ENCODE peak calls at places on chromosome 1, in six cellular contexts. E is fibroblast of the aortic adventitia, G is iris pigment epithelial cell, Y is NCI-H1092, H is activated T-cell treated with anti-CD3 and anti-CD28 coated beads for 24 hours, Z is T-helper 1 cell. R is an unnamed sample.

GRCh38 chr1:36109041-36109679 is 15.9 kb downstream of the COL8A2 start:
- DNase-seq in E (peak), G (peak), Y (no peak), H (no peak), Z (no peak), R (no peak)

GRCh38 chr1:227318852-227319607 is 738 bp upstream of the CDC42BPA start:
- DNase-seq in E (peak), G (peak), Y (peak), H (no peak), Z (no peak), R (no peak)

GRCh38 chr1:23959461-23960290 is at the start of gene PNRC2:
- DNase-seq in E (peak), G (peak), Y (peak), H (peak), Z (peak), R (peak)

GRCh38 chr1:230236301-230236700 is 169.3 kb downstream of the GALNT2 start:
- DNase-seq in E (no peak), G (no peak), Y (no peak), H (no peak), Z (no peak), R (no peak)

GRCh38 chr1:17045623-17046022 is 8.2 kb downstream of the SDHB start:
- DNase-seq in E (peak), G (peak), Y (no peak), H (no peak), Z (no peak), R (no peak)

GRCh38 chr1:12144236-12144635 is 22.6 kb upstream of the TNFRSF1B start:
- DNase-seq in E (no peak), G (no peak), Y (no peak), H (no peak), Z (no peak), R (no peak)

GRCh38 chr1:39283858-39284257 is 79.4 kb downstream of the MACF1 start:
- DNase-seq in E (no peak), G (no peak), Y (no peak), H (no peak), Z (no peak), R (no peak)

GRCh38 chr1:63843010-63843409 is 69.2 kb downstream of the ROR1 start:
- DNase-seq in E (no peak), G (no peak), Y (no peak), H (no peak), Z (no peak), R (no peak)

GRCh38 chr1:31201871-31202270 is 37.8 kb downstream of the NKAIN1 start:
- DNase-seq in E (no peak), G (no peak), Y (no peak), H (no peak), Z (no peak), R (no peak)

GRCh38 chr1:221743416-221744208 is 1.7 kb upstream of the DUSP10 start:
- DNase-seq in E (no peak), G (no peak), Y (no peak), H (no peak), Z (no peak), R (no peak)

GRCh38 chr1:204859885-204860284 is 10.8 kb upstream of the NFASC start:
- DNase-seq in E (no peak), G (no peak), Y (no peak), H (no peak), Z (no peak), R (no peak)

GRCh38 chr1:85550784-85551516 is 29.6 kb upstream of the CCN1 start:
- DNase-seq in E (peak), G (peak), Y (no peak), H (no peak), Z (no peak), R (no peak)

GRCh38 chr1:31705080-31705866 is 1.5 kb upstream of the COL16A1 start:
- DNase-seq in E (peak), G (peak), Y (no peak), H (peak), Z (peak), R (peak)

GRCh38 chr1:80882552-80882951 is 918.2 kb upstream of the ADGRL2 start:
- DNase-seq in E (peak), G (peak), Y (no peak), H (no peak), Z (no peak), R (no peak)

GRCh38 chr1:228842094-228842775 is 107.0 kb downstream of the RHOU start:
- DNase-seq in E (peak), G (peak), Y (no peak), H (no peak), Z (no peak), R (no peak)

GRCh38 chr1:51986718-51987117 is 3.8 kb downstream of the RAB3B start:
- DNase-seq in E (no peak), G (no peak), Y (no peak), H (no peak), Z (no peak), R (no peak)

GRCh38 chr1:13600762-13601483 is 17.3 kb downstream of the PDPN start:
- DNase-seq in E (no peak), G (no peak), Y (no peak), H (no peak), Z (no peak), R (no peak)

GRCh38 chr1:91123773-91124172 is 101.9 kb upstream of the ZNF644 start:
- DNase-seq in E (no peak), G (no peak), Y (no peak), H (no peak), Z (no peak), R (no peak)

GRCh38 chr1:68313736-68314594 is 81.6 kb upstream of the WLS start:
- DNase-seq in E (no peak), G (no peak), Y (peak), H (no peak), Z (no peak), R (no peak)

GRCh38 chr1:59816318-59816878 is 1.6 kb downstream of the HOOK1 start:
- DNase-seq in E (no peak), G (no peak), Y (no peak), H (no peak), Z (no peak), R (no peak)

GRCh38 chr1:236287757-236288619 is 6.2 kb upstream of the ERO1B start:
- DNase-seq in E (no peak), G (no peak), Y (no peak), H (no peak), Z (no peak), R (no peak)

GRCh38 chr1:22343456-22344426 is 107.9 kb upstream of the ZBTB40 start:
- DNase-seq in E (no peak), G (no peak), Y (no peak), H (no peak), Z (no peak), R (no peak)

GRCh38 chr1:111406325-111406768 is 21.2 kb downstream of the OVGP1 start:
- DNase-seq in E (peak), G (peak), Y (peak), H (peak), Z (no peak), R (peak)

GRCh38 chr1:41813755-41814694 is 104.7 kb downstream of the HIVEP3 start:
- DNase-seq in E (peak), G (no peak), Y (no peak), H (no peak), Z (no peak), R (no peak)

GRCh38 chr1:214505134-214505533 is 46.3 kb downstream of the PTPN14 start:
- DNase-seq in E (no peak), G (no peak), Y (no peak), H (no peak), Z (no peak), R (no peak)

GRCh38 chr1:12047120-12047876 is 15.8 kb upstream of the TNFRSF8 start:
- DNase-seq in E (no peak), G (peak), Y (no peak), H (peak), Z (no peak), R (peak)

GRCh38 chr1:10380594-10381275 is 18.1 kb upstream of the PGD start:
- DNase-seq in E (peak), G (peak), Y (no peak), H (no peak), Z (no peak), R (no peak)